ENCODE peak calls at places on chromosome 17, in nine cellular contexts. A, N, D, E, Z, X, F, I and T are unnamed samples.
A peak's percentile ranks its signal among the peaks of the same experiment; 100 is the strongest.

GRCh38 chr17:10316986-10317834 is 55.6 kb downstream of the MYH13 start:
- DNase-seq in A (peak; percentile 54), N (no peak), D (peak; percentile 41), E (no peak), Z (peak; percentile 30), X (peak; percentile 70), F (peak; percentile 74), I (peak; percentile 54), T (peak; percentile 27)

GRCh38 chr17:39716879-39717536 is 13.3 kb downstream of the MIEN1 start:
- DNase-seq in A (no peak), N (no peak), D (no peak), E (no peak), Z (no peak), X (no peak), F (peak; percentile 35), I (no peak), T (no peak)

GRCh38 chr17:17528101-17528500 is 31.9 kb upstream of the RASD1 start:
- DNase-seq in A (no peak), N (no peak), D (no peak), E (no peak), Z (no peak), X (no peak), F (no peak), I (no peak), T (no peak)

GRCh38 chr17:57356722-57357391 is 100.5 kb downstream of the MSI2 start:
- DNase-seq in A (no peak), N (no peak), D (no peak), E (no peak), Z (peak; percentile 96), X (no peak), F (no peak), I (no peak), T (no peak)

GRCh38 chr17:82378741-82379021 is 7.1 kb downstream of the UTS2R start:
- DNase-seq in A (no peak), N (no peak), D (no peak), E (no peak), Z (no peak), X (no peak), F (no peak), I (no peak), T (no peak)

GRCh38 chr17:76917829-76918228 is 49.6 kb downstream of the MGAT5B start:
- DNase-seq in A (no peak), N (no peak), D (no peak), E (no peak), Z (no peak), X (no peak), F (no peak), I (no peak), T (no peak)

GRCh38 chr17:37054894-37055293 is 106.1 kb downstream of the AATF start:
- DNase-seq in A (no peak), N (no peak), D (no peak), E (no peak), Z (no peak), X (no peak), F (no peak), I (no peak), T (no peak)

GRCh38 chr17:15659663-15660062 is 24.4 kb downstream of the TRIM16 start:
- DNase-seq in A (no peak), N (no peak), D (no peak), E (peak; percentile 96), Z (no peak), X (peak; percentile 80), F (peak; percentile 85), I (no peak), T (no peak)

GRCh38 chr17:545156-545555 is 169.5 kb downstream of the VPS53 start:
- DNase-seq in A (no peak), N (no peak), D (no peak), E (no peak), Z (no peak), X (no peak), F (no peak), I (no peak), T (no peak)

GRCh38 chr17:5815396-5815795 is 231.1 kb upstream of the NLRP1 start:
- DNase-seq in A (no peak), N (no peak), D (no peak), E (no peak), Z (no peak), X (no peak), F (no peak), I (no peak), T (no peak)
- TF ChIP-seq CTCF in A (no peak), N (no peak), D (no peak), E (no peak), Z (no peak), X (no peak), F (no peak), I (no peak), T (no peak)

GRCh38 chr17:75268931-75269330 is 2.1 kb downstream of the MIF4GD start:
- DNase-seq in A (no peak), N (no peak), D (no peak), E (no peak), Z (no peak), X (no peak), F (peak; percentile 38), I (no peak), T (no peak)

GRCh38 chr17:75266315-75267145 is 4.5 kb downstream of the MIF4GD start:
- DNase-seq in A (no peak), N (no peak), D (no peak), E (no peak), Z (no peak), X (no peak), F (no peak), I (no peak), T (no peak)

GRCh38 chr17:75267146-75267402 is 4.0 kb downstream of the MIF4GD start:
- DNase-seq in A (no peak), N (no peak), D (no peak), E (no peak), Z (no peak), X (no peak), F (peak; percentile 40), I (no peak), T (no peak)

GRCh38 chr17:75265614-75266314 is 4.1 kb downstream of the MRPS7 start:
- DNase-seq in A (no peak), N (no peak), D (no peak), E (no peak), Z (no peak), X (no peak), F (no peak), I (no peak), T (no peak)

DNA sequence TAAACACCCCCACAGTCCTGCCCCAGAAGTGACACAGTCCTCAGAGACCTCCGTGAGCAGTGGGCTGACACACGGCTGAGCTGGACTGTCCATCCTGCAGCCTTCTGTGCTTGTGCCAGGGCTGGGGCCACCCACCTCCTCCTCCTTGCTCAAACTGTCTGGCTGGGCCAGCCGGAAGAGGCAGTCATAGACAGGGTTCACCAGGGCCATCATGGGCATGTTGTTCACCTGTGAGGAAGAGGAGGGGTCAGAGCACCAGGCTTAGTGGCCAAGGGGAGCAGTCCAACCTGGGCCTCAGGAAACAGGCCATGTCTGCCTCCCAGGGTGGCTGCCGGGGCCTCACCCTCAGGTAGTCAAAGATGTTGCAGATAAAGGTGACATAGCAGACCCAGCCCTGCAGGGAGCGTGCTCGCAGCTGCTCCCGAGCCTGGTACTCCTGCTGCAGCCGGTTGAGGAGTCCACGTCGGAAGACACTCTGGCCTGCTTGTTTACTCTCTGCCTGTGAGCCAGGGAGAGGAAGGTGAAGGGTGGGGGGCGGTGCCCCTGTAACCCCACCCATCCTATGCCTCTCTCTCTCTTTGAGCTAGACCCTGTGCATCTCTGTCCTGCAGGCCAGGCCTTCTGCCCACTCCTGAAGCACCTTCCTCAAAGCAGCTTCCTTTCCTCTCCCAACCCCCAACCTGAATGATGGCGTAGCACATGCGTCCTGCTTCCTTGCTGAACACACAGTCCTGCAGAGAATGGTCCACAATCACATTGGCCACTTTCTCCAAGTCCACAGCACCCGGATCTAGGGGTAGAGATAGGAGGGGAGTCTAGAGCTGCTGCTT is 3.4 kb downstream of the MIF4GD start:
- DNase-seq in A (no peak), N (no peak), D (no peak), E (no peak), Z (no peak), X (no peak), F (no peak), I (no peak), T (no peak)
- TF ChIP-seq CTCF in A (no peak), N (no peak), D (no peak), E (no peak), Z (peak; percentile 29), X (no peak), F (no peak), I (no peak), T (no peak)

GRCh38 chr17:28216528-28216927 is 102.5 kb upstream of the TMEM97 start:
- DNase-seq in A (peak; percentile 33), N (no peak), D (peak; percentile 49), E (no peak), Z (no peak), X (no peak), F (no peak), I (peak; percentile 35), T (no peak)
- TF ChIP-seq CTCF in A (no peak), N (no peak), D (no peak), E (no peak), Z (no peak), X (no peak), F (no peak), I (no peak), T (no peak)

DNA sequence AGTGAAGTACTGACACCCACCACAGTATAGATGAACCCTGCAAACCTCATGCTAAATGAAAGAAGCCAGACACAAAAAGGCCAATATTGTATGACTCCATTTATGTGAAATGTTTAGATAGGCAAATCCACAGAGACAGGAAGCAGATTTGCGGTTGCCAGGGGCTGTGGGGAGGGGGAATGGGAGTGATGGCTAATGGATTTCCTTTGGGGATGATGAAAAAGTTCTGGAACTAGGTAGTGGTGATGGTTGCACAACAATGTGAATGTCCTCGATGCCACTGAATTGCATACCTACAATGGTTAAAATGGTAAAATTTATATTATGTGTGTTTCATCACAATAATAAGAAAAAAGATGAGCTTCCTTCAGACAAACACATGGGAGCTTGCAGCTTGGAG is 28.4 kb upstream of the WFIKKN2 start:
- DNase-seq in A (no peak), N (no peak), D (no peak), E (no peak), Z (no peak), X (no peak), F (no peak), I (peak; percentile 47), T (no peak)
- TF ChIP-seq CTCF in A (no peak), N (no peak), D (no peak), E (no peak), Z (no peak), X (no peak), F (no peak), I (no peak), T (no peak)

DNA sequence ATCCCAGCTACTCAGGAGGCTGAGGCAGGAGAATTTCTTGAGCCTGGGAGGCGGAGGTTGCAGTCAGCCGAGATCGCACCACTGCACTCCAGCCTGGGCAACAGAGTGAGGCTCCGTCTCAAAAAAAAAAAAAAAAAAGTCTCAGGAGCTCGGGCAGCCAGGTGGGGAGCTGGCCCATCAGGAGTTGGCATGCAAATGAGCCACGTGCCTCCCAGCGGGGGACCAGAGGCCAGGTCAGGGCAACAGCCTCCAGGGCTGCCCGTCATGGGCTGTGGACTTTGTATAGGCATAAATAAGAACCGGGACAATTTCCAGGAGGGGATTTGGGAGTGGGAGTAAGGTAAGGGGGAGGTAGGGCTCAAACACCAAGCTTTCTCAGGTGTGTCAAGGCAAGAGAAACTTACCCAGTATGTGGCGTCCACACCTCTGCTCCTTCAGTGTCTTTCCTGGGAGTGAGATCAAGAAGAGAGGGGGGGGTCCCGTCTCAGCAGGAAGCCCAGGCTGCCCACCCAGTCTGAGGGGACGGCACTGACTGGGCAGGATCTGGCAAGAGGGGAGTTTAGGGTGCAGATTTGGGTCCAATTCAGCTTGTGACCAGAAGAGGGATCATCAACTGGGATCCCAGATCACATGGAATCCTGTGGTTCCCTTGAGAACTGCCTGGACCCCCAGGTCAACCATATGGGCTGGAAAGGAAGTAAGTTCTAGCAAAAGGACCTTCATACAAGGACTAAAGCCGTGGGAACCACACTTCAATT is 22.3 kb upstream of the G6PC1 start:
- DNase-seq in A (no peak), N (no peak), D (no peak), E (peak; percentile 63), Z (no peak), X (no peak), F (peak; percentile 50), I (no peak), T (peak; percentile 10)
- TF ChIP-seq CTCF in A (no peak), N (no peak), D (no peak), E (no peak), Z (no peak), X (no peak), F (no peak), I (no peak), T (no peak)